ENCODE peak calls at places on chromosomes 3 and 15, in eight cellular contexts. One of them, this sample, is unnamed.

GRCh38 chr3:156554842-156555687 is at the start of gene SSR3:
- DNase-seq in transverse colon: peak
- DNase-seq in RWPE1: peak
- DNase-seq in H1: peak
- DNase-seq in T-helper 2 cell: peak
- DNase-seq in activated CD4-positive, alpha-beta T cell treated with anti-CD3 and anti-CD28 coated beads, Interleukin-2, amount 50 U/mL, for 48 hours: peak
- DNase-seq in smooth muscle cell of the brain vasculature: peak
- DNase-seq in CD4-positive, alpha-beta T cell: peak
- DNase-seq in this sample: peak

GRCh38 chr3:50336452-50337174 is 4.0 kb downstream of the RASSF1 start:
- DNase-seq in transverse colon: no peak
- DNase-seq in RWPE1: no peak
- DNase-seq in H1: no peak
- DNase-seq in T-helper 2 cell: no peak
- DNase-seq in activated CD4-positive, alpha-beta T cell treated with anti-CD3 and anti-CD28 coated beads, Interleukin-2, amount 50 U/mL, for 48 hours: no peak
- DNase-seq in smooth muscle cell of the brain vasculature: no peak
- DNase-seq in CD4-positive, alpha-beta T cell: no peak
- DNase-seq in this sample: no peak

GRCh38 chr3:94285874-94286273 is 223.0 kb downstream of the NSUN3 start:
- DNase-seq in transverse colon: no peak
- DNase-seq in RWPE1: peak
- DNase-seq in H1: no peak
- DNase-seq in T-helper 2 cell: no peak
- DNase-seq in activated CD4-positive, alpha-beta T cell treated with anti-CD3 and anti-CD28 coated beads, Interleukin-2, amount 50 U/mL, for 48 hours: no peak
- DNase-seq in smooth muscle cell of the brain vasculature: no peak
- DNase-seq in CD4-positive, alpha-beta T cell: no peak
- DNase-seq in this sample: no peak

GRCh38 chr3:64691051-64691450 is 3.3 kb upstream of the ADAMTS9 start:
- DNase-seq in transverse colon: no peak
- DNase-seq in RWPE1: no peak
- DNase-seq in H1: no peak
- DNase-seq in T-helper 2 cell: no peak
- DNase-seq in activated CD4-positive, alpha-beta T cell treated with anti-CD3 and anti-CD28 coated beads, Interleukin-2, amount 50 U/mL, for 48 hours: no peak
- DNase-seq in smooth muscle cell of the brain vasculature: no peak
- DNase-seq in CD4-positive, alpha-beta T cell: no peak
- DNase-seq in this sample: no peak

GRCh38 chr15:79812536-79812935 is 84.3 kb downstream of the MTHFS start:
- DNase-seq in transverse colon: no peak
- DNase-seq in RWPE1: no peak
- DNase-seq in H1: no peak
- DNase-seq in T-helper 2 cell: no peak
- DNase-seq in activated CD4-positive, alpha-beta T cell treated with anti-CD3 and anti-CD28 coated beads, Interleukin-2, amount 50 U/mL, for 48 hours: no peak
- DNase-seq in smooth muscle cell of the brain vasculature: no peak
- DNase-seq in CD4-positive, alpha-beta T cell: no peak
- DNase-seq in this sample: no peak

GRCh38 chr15:35827156-35827555 is 281.2 kb upstream of the DPH6 start:
- DNase-seq in transverse colon: no peak
- DNase-seq in RWPE1: no peak
- DNase-seq in H1: no peak
- DNase-seq in T-helper 2 cell: no peak
- DNase-seq in activated CD4-positive, alpha-beta T cell treated with anti-CD3 and anti-CD28 coated beads, Interleukin-2, amount 50 U/mL, for 48 hours: no peak
- DNase-seq in smooth muscle cell of the brain vasculature: no peak
- DNase-seq in CD4-positive, alpha-beta T cell: no peak
- DNase-seq in this sample: no peak

GRCh38 chr3:98954242-98954641 is 52.7 kb upstream of the DCBLD2 start:
- DNase-seq in transverse colon: no peak
- DNase-seq in RWPE1: no peak
- DNase-seq in H1: no peak
- DNase-seq in T-helper 2 cell: no peak
- DNase-seq in activated CD4-positive, alpha-beta T cell treated with anti-CD3 and anti-CD28 coated beads, Interleukin-2, amount 50 U/mL, for 48 hours: no peak
- DNase-seq in smooth muscle cell of the brain vasculature: no peak
- DNase-seq in CD4-positive, alpha-beta T cell: no peak
- DNase-seq in this sample: no peak

GRCh38 chr3:73069775-73070444 is 8.5 kb downstream of the EBLN2 start:
- DNase-seq in transverse colon: no peak
- DNase-seq in RWPE1: no peak
- DNase-seq in H1: no peak
- DNase-seq in T-helper 2 cell: no peak
- DNase-seq in activated CD4-positive, alpha-beta T cell treated with anti-CD3 and anti-CD28 coated beads, Interleukin-2, amount 50 U/mL, for 48 hours: no peak
- DNase-seq in smooth muscle cell of the brain vasculature: no peak
- DNase-seq in CD4-positive, alpha-beta T cell: no peak
- DNase-seq in this sample: no peak

GRCh38 chr3:107032111-107032510 is 345.1 kb upstream of the CCDC54 start:
- DNase-seq in transverse colon: no peak
- DNase-seq in RWPE1: no peak
- DNase-seq in H1: no peak
- DNase-seq in T-helper 2 cell: no peak
- DNase-seq in activated CD4-positive, alpha-beta T cell treated with anti-CD3 and anti-CD28 coated beads, Interleukin-2, amount 50 U/mL, for 48 hours: no peak
- DNase-seq in smooth muscle cell of the brain vasculature: no peak
- DNase-seq in CD4-positive, alpha-beta T cell: no peak
- DNase-seq in this sample: no peak

GRCh38 chr3:76324101-76324500 is 538.8 kb upstream of the ZNF717 start:
- DNase-seq in transverse colon: no peak
- DNase-seq in RWPE1: no peak
- DNase-seq in H1: no peak
- DNase-seq in T-helper 2 cell: no peak
- DNase-seq in activated CD4-positive, alpha-beta T cell treated with anti-CD3 and anti-CD28 coated beads, Interleukin-2, amount 50 U/mL, for 48 hours: no peak
- DNase-seq in smooth muscle cell of the brain vasculature: no peak
- DNase-seq in CD4-positive, alpha-beta T cell: no peak
- DNase-seq in this sample: no peak

This sample was measured in NCI-H748 treated with DMSO at 0.1 percent for 48 hours.